ENCODE peak calls at places on chromosome 19, in six cellular contexts. A is heart left ventricle, C is mammary epithelial cell, I is left ventricle myocardium inferior, L is mucosa of descending colon, S is testis. T is an unnamed sample.

GRCh38 chr19:19627716-19628498 is at the start of gene LPAR2:
- DNase-seq in I (no peak), C (peak), A (no peak), S (peak), L (peak), T (peak)

GRCh38 chr19:5564930-5565329 is 2.8 kb downstream of the TINCR start:
- DNase-seq in C (no peak), A (no peak), S (no peak), L (no peak), I (no peak), T (no peak)

GRCh38 chr19:5154129-5154798 is 185.4 kb downstream of the KDM4B start:
- DNase-seq in S (no peak), A (peak), C (no peak), L (peak), I (no peak), T (no peak)

GRCh38 chr19:50679177-50680125 is 30.2 kb downstream of the C19orf81 start:
- DNase-seq in S (peak), I (peak), L (peak), A (peak), C (peak), T (peak)

GRCh38 chr19:23002690-23003422 is at the start of gene ZNF728:
- DNase-seq in S (peak), I (peak), C (no peak), A (peak), L (peak), T (no peak)

GRCh38 chr19:51337141-51337860 is 4.6 kb downstream of the VSIG10L start:
- DNase-seq in A (no peak), S (no peak), I (no peak), C (no peak), L (no peak), T (no peak)

GRCh38 chr19:7505682-7506384 is 10.1 kb upstream of the ZNF358 start:
- DNase-seq in S (peak), I (no peak), L (no peak), C (no peak), A (peak), T (no peak)

GRCh38 chr19:52963229-52963760 is 614 bp upstream of the ZNF816 start:
- DNase-seq in L (peak), C (no peak), I (peak), A (no peak), S (peak), T (no peak)

GRCh38 chr19:2186071-2186846 is 22.5 kb downstream of the DOT1L start:
- DNase-seq in C (no peak), S (peak), I (peak), L (peak), A (peak), T (no peak)

GRCh38 chr19:18466354-18466753 is 28.4 kb upstream of the ISYNA1 start:
- DNase-seq in S (no peak), I (no peak), C (no peak), L (no peak), A (no peak), T (no peak)

GRCh38 chr19:41795031-41795461 is 1.3 kb upstream of the CEACAM3 start:
- DNase-seq in C (no peak), A (no peak), I (no peak), S (peak), L (peak), T (peak)

GRCh38 chr19:18967358-18968146 is 26.5 kb upstream of the HOMER3 start:
- DNase-seq in A (peak), I (peak), S (peak), L (peak), C (peak), T (peak)

GRCh38 chr19:19134687-19135158 is 3.6 kb downstream of the TMEM161A start:
- DNase-seq in S (peak), A (no peak), I (peak), C (no peak), L (peak), T (no peak)

GRCh38 chr19:927044-927706 is 1.3 kb downstream of the ARID3A start:
- DNase-seq in I (peak), L (no peak), C (no peak), S (no peak), A (peak), T (no peak)

GRCh38 chr19:56149656-56150038 is 8.6 kb downstream of the ZNF444 start:
- DNase-seq in S (no peak), I (no peak), A (no peak), C (no peak), L (no peak), T (no peak)

GRCh38 chr19:29017788-29018187 is 195.2 kb downstream of the UQCRFS1 start:
- DNase-seq in A (no peak), S (no peak), L (no peak), I (no peak), C (no peak), T (no peak)

GRCh38 chr19:45496349-45496953 is 396 bp downstream of the RTN2 start:
- DNase-seq in C (no peak), A (peak), L (peak), I (no peak), S (no peak), T (no peak)

GRCh38 chr19:8567522-8568172 is 9.6 kb downstream of the MYO1F start:
- DNase-seq in I (peak), C (no peak), A (no peak), L (peak), S (peak), T (no peak)

GRCh38 chr19:19064811-19065745 is 1.3 kb downstream of the SLC25A42 start:
- DNase-seq in L (peak), A (peak), C (no peak), I (no peak), S (no peak), T (no peak)

GRCh38 chr19:40945645-40946044 is 45.4 kb upstream of the CYP2B6 start:
- DNase-seq in L (no peak), A (no peak), I (no peak), C (no peak), S (no peak), T (no peak)

GRCh38 chr19:52690395-52691214 is 44.2 kb downstream of the ZNF611 start:
- DNase-seq in S (peak), L (peak), I (peak), C (peak), A (peak), T (peak)

GRCh38 chr19:39631626-39632025 is 24.1 kb upstream of the LGALS16 start:
- DNase-seq in C (no peak), I (no peak), L (no peak), S (no peak), A (no peak), T (no peak)

GRCh38 chr19:8487137-8487851 is 15.1 kb downstream of the PRAM1 start:
- DNase-seq in S (peak), I (no peak), A (peak), C (no peak), L (no peak), T (no peak)

GRCh38 chr19:44072543-44073401 is 813 bp downstream of the ZNF284 start:
- DNase-seq in A (no peak), L (peak), I (no peak), C (peak), S (no peak), T (peak)

GRCh38 chr19:33396701-33397535 is 23.4 kb downstream of the CEBPG start:
- DNase-seq in A (peak), S (no peak), C (no peak), L (no peak), I (peak), T (no peak)

GRCh38 chr19:35756373-35757230 is at the start of gene HSPB6:
- DNase-seq in A (peak), C (no peak), S (peak), L (no peak), I (peak), T (no peak)

GRCh38 chr19:35757749-35758608 is at the start of gene PROSER3:
- DNase-seq in I (peak), S (peak), A (peak), C (peak), L (peak), T (peak)

GRCh38 chr19:35755160-35755549 is 1.7 kb downstream of the HSPB6 start:
- DNase-seq in I (no peak), S (no peak), A (no peak), L (no peak), C (no peak), T (no peak)

GRCh38 chr19:35755550-35756371 is 1.1 kb downstream of the HSPB6 start:
- DNase-seq in L (peak), I (peak), A (peak), C (no peak), S (peak), T (peak)

GRCh38 chr19:35757231-35757748 is 461 bp upstream of the HSPB6 start:
- DNase-seq in A (peak), I (peak), C (no peak), S (peak), L (peak), T (no peak)
- TF ChIP-seq CTCF in A (no peak), I (no peak), C (no peak), S (no peak), L (no peak), T (no peak)

GRCh38 chr19:15454371-15454800 is 4.6 kb upstream of the WIZ start:
- DNase-seq in I (no peak), C (no peak), S (no peak), A (no peak), L (no peak), T (no peak)
- H3K4me3 ChIP-seq in I (no peak), C (no peak), S (no peak), A (no peak), L (no peak), T (no peak)

DNA sequence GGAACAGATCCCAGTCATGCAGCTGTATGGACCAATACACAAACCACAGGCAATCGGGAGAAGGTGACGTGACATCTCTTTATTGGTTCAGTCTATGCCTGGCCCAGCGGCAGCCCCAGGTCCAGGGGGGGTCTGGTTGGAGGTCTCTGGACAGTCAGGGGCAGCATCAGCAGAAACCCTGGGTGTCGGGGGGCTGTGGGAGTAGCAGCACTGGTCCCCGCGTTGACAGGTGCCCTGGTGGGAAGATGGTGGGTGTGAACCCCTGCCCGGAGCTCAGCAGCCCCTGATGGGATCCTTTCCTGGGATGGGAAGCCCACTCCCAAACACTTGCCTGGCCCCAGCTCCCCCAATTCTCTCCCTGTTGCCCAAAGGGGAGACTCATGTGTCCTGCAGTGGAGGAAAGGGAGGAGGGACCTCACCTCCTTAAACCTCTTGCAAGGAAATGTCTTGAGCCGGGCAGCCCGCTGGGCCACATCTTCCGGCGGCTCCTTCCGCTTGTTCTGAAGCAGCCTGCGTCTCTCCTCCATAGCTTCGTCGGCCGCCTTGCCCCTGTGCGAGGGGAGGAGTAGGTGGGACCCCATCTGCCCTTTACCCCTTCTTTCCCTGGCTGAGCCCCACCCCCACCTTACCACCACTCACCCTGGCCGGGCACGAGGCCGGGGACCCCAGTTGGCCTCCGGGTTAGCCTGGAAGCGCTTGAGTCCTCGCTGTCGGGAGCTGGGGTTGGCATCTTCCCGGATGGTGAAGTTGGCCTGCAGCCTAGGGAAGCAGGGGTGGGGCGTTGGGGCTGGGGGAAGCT is 2.4 kb upstream of the LYL1 start:
- DNase-seq in C (no peak), A (no peak), S (no peak), I (no peak), L (peak), T (no peak)
- TF ChIP-seq CTCF in C (no peak), A (no peak), S (no peak), I (no peak), L (no peak), T (no peak)

GRCh38 chr19:16000024-16000687 is 51.3 kb downstream of the OR10H4 start:
- DNase-seq in S (no peak), C (no peak), I (no peak), L (no peak), A (no peak), T (no peak)

GRCh38 chr19:16002985-16003384 is 54.2 kb downstream of the OR10H4 start:
- DNase-seq in C (no peak), A (no peak), L (no peak), S (no peak), I (no peak), T (no peak)

GRCh38 chr19:16005925-16006324 is 57.1 kb downstream of the OR10H4 start:
- DNase-seq in L (no peak), S (no peak), A (no peak), I (no peak), C (no peak), T (no peak)

GRCh38 chr19:16001481-16002312 is 52.9 kb downstream of the OR10H4 start:
- DNase-seq in A (no peak), L (peak), S (no peak), I (no peak), C (peak), T (peak)

DNA sequence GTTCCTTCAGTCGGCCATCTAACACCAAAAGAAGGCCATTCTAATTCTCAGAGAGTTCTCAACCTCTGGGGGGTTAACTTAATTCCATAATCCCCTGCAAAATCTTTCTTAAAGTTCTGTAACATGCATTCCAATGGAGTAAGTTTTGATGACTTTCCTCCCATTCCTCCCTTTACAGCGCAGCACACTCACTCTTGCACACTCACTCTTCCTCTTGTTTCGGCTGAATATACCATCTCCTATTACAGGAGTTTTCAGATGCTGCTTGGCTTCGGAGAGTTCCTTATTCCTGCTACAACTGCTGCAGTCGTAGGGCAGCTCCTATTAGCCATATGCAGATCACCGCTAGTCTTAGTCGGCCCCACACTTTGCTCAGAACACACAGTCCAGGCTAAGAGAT is 53.6 kb downstream of the OR10H4 start:
- DNase-seq in L (no peak), I (no peak), S (no peak), A (no peak), C (no peak), T (no peak)
- H3K4me3 ChIP-seq in L (no peak), I (peak), S (no peak), A (peak), C (no peak), T (no peak)

DNA sequence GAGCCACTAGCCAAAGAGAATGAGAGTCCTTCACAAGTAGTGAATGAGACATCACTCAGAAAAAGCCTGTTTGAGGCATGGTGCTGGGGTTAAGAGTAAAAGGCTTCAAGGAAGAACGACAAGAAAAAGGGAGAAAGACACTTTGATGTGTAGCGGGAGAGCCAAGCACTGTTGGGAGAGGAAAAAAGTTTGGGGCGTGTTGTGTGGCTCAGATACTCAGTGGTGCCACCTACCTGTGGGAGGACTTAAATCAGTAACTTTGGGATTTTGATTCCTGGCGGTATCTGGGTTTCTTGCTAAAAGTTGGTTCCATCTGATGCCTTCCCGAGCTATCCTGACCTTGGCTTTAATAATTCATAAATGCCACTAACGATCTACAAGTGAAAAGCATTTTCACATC is 12.3 kb downstream of the ELSPBP1 start:
- DNase-seq in C (no peak), S (peak), I (no peak), L (no peak), A (no peak), T (no peak)
- TF ChIP-seq CTCF in C (peak), S (peak), I (no peak), L (no peak), A (no peak), T (peak)

GRCh38 chr19:16113727-16114126 is 2.0 kb downstream of the RAB8A start:
- DNase-seq in I (no peak), S (no peak), L (no peak), A (no peak), C (no peak), T (no peak)
- H3K4me3 ChIP-seq in I (no peak), S (no peak), L (no peak), A (no peak), C (no peak), T (no peak)

GRCh38 chr19:10872551-10873107 is 1.3 kb downstream of the CARM1 start:
- DNase-seq in S (peak), L (no peak), A (no peak), C (no peak), I (no peak), T (no peak)
- TF ChIP-seq CTCF in S (no peak), L (no peak), A (no peak), C (no peak), I (no peak), T (no peak)